ENCODE peak calls at places on chromosomes 13 and 19, in nine cellular contexts. X, T, U, G, A, H, K, B and J are unnamed samples.

GRCh38 chr13:69199664-69200063 is 908.0 kb upstream of the ATXN8OS start:
- DNase-seq in X (no peak), T (no peak), U (no peak), G (no peak), A (no peak), H (no peak), K (no peak), B (no peak), J (no peak)

GRCh38 chr13:23175920-23176319 is 4.9 kb upstream of the SGCG start:
- DNase-seq in X (no peak), T (no peak), U (peak; percentile 40), G (no peak), A (no peak), H (no peak), K (no peak), B (no peak), J (no peak)

GRCh38 chr13:97287047-97287383 is 64.9 kb downstream of the MBNL2 start:
- DNase-seq in X (no peak), T (no peak), U (no peak), G (no peak), A (no peak), H (no peak), K (no peak), B (no peak), J (no peak)

GRCh38 chr13:58594978-58595600 is 963.5 kb downstream of the PCDH17 start:
- DNase-seq in X (no peak), T (no peak), U (no peak), G (no peak), A (no peak), H (no peak), K (no peak), B (no peak), J (no peak)

GRCh38 chr13:110266983-110267382 is 40.0 kb downstream of the COL4A1 start:
- DNase-seq in X (no peak), T (no peak), U (no peak), G (no peak), A (no peak), H (no peak), K (no peak), B (peak; percentile 54), J (no peak)

GRCh38 chr13:93249259-93249917 is 22.8 kb downstream of the GPC6 start:
- DNase-seq in X (no peak), T (peak; percentile 62), U (peak; percentile 91), G (no peak), A (no peak), H (no peak), K (no peak), B (no peak), J (no peak)

GRCh38 chr13:34416833-34417425 is 525.1 kb upstream of the NBEA start:
- DNase-seq in X (no peak), T (no peak), U (peak; percentile 92), G (no peak), A (no peak), H (no peak), K (peak; percentile 13), B (peak; percentile 74), J (peak; percentile 47)

GRCh38 chr19:54172764-54173699 is at the start of gene TMC4:
- DNase-seq in X (no peak), T (peak; percentile 27), U (no peak), G (no peak), A (no peak), H (no peak), K (peak; percentile 85), B (no peak), J (no peak)

GRCh38 chr13:24681930-24682329 is 1.7 kb downstream of the ATP12A start:
- DNase-seq in X (no peak), T (no peak), U (no peak), G (no peak), A (no peak), H (no peak), K (no peak), B (no peak), J (no peak)

GRCh38 chr19:566844-567243 is 5.6 kb upstream of the BSG start:
- DNase-seq in X (no peak), T (no peak), U (no peak), G (no peak), A (no peak), H (no peak), K (no peak), B (no peak), J (no peak)

GRCh38 chr13:61531383-61532065 is 115.9 kb upstream of the PCDH20 start:
- DNase-seq in X (no peak), T (no peak), U (no peak), G (no peak), A (no peak), H (no peak), K (no peak), B (no peak), J (no peak)

GRCh38 chr19:31905980-31906948 is 439.1 kb upstream of the ZNF507 start:
- DNase-seq in X (no peak), T (no peak), U (peak; percentile 90), G (no peak), A (no peak), H (no peak), K (peak; percentile 9), B (peak; percentile 73), J (no peak)

GRCh38 chr19:7125221-7125620 is 55.7 kb downstream of the ZNF557 start:
- DNase-seq in X (no peak), T (no peak), U (no peak), G (no peak), A (no peak), H (no peak), K (no peak), B (no peak), J (no peak)

GRCh38 chr13:81051873-81052272 is 710.9 kb upstream of the SPRY2 start:
- DNase-seq in X (no peak), T (no peak), U (peak; percentile 18), G (no peak), A (peak; percentile 27), H (no peak), K (no peak), B (no peak), J (no peak)

GRCh38 chr13:107138468-107138867 is 570.5 kb upstream of the ARGLU1 start:
- DNase-seq in X (no peak), T (no peak), U (peak; percentile 15), G (no peak), A (peak; percentile 2), H (no peak), K (no peak), B (no peak), J (no peak)

GRCh38 chr19:51803965-51804364 is 9.0 kb downstream of the FPR3 start:
- DNase-seq in X (no peak), T (no peak), U (no peak), G (no peak), A (no peak), H (no peak), K (no peak), B (no peak), J (no peak)

GRCh38 chr19:6610934-6611370 is 20.0 kb upstream of the CD70 start:
- DNase-seq in X (no peak), T (peak; percentile 93), U (peak; percentile 63), G (no peak), A (no peak), H (no peak), K (no peak), B (peak; percentile 43), J (no peak)

GRCh38 chr19:50835785-50836542 is 2.6 kb upstream of the KLK15 start:
- DNase-seq in X (peak; percentile 72), T (no peak), U (peak; percentile 35), G (peak; percentile 37), A (no peak), H (peak; percentile 51), K (peak; percentile 89), B (no peak), J (peak; percentile 85)

GRCh38 chr19:32642771-32643170 is 32.2 kb downstream of the ANKRD27 start:
- DNase-seq in X (peak; percentile 51), T (no peak), U (no peak), G (peak; percentile 38), A (no peak), H (peak; percentile 49), K (peak; percentile 15), B (no peak), J (no peak)

GRCh38 chr19:45059258-45059965 is 16.9 kb downstream of the ZNF296 start:
- DNase-seq in X (peak; percentile 71), T (peak; percentile 62), U (peak; percentile 78), G (peak; percentile 80), A (peak; percentile 85), H (peak; percentile 78), K (peak; percentile 87), B (peak; percentile 73), J (peak; percentile 90)

GRCh38 chr19:33997690-33998089 is 174.6 kb upstream of the LSM14A start:
- DNase-seq in X (no peak), T (no peak), U (peak; percentile 3), G (no peak), A (no peak), H (no peak), K (no peak), B (no peak), J (no peak)

GRCh38 chr13:59203855-59204254 is 959.9 kb downstream of the DIAPH3 start:
- DNase-seq in X (no peak), T (no peak), U (no peak), G (no peak), A (no peak), H (no peak), K (no peak), B (no peak), J (no peak)

GRCh38 chr19:646798-647565 is 7.3 kb downstream of the FGF22 start:
- DNase-seq in X (no peak), T (no peak), U (no peak), G (no peak), A (no peak), H (no peak), K (no peak), B (no peak), J (no peak)